ENCODE peak calls at places on chromosomes 12 and 14, in six cellular contexts. U is HS-5; P is OCI-M1; G is NCI-H1092 treated with DMSO at 0.1 percent for 48 hours; A is activated gamma-delta T cell treated with anti-CD3 and anti-CD28 coated beads, Interleukin-2, amount 50 U/mL, for 16 hours; H is heart left ventricle. W is an unnamed sample.

GRCh38 chr14:95043732-95044462 is 113.4 kb downstream of the DICER1 start:
- DNase-seq in U (no peak), P (peak), G (no peak), A (no peak), H (no peak), W (no peak)

GRCh38 chr12:93080994-93081809 is 152.1 kb upstream of the EEA1 start:
- DNase-seq in U (no peak), P (no peak), G (no peak), A (no peak), H (no peak), W (peak)

GRCh38 chr12:120323772-120324171 is 3.8 kb downstream of the PLA2G1B start:
- DNase-seq in U (no peak), P (no peak), G (no peak), A (no peak), H (no peak), W (no peak)

GRCh38 chr14:101176535-101177205 is 273.1 kb upstream of the RTL1 start:
- DNase-seq in U (no peak), P (no peak), G (peak), A (no peak), H (no peak), W (no peak)

GRCh38 chr12:39062266-39062996 is 157.0 kb upstream of the CPNE8 start:
- DNase-seq in U (no peak), P (no peak), G (no peak), A (no peak), H (no peak), W (no peak)

GRCh38 chr12:124518051-124518932 is 49.1 kb downstream of the NCOR2 start:
- DNase-seq in U (peak), P (peak), G (peak), A (no peak), H (peak), W (peak)

GRCh38 chr12:70507442-70507841 is 129.8 kb downstream of the PTPRB start:
- DNase-seq in U (no peak), P (peak), G (no peak), A (no peak), H (no peak), W (no peak)

GRCh38 chr14:20698934-20699333 is 10.4 kb downstream of the ANG start:
- DNase-seq in U (no peak), P (no peak), G (no peak), A (no peak), H (no peak), W (no peak)

GRCh38 chr12:3436496-3437060 is 54.4 kb upstream of the PRMT8 start:
- DNase-seq in U (no peak), P (no peak), G (peak), A (no peak), H (no peak), W (peak)

GRCh38 chr12:124621296-124621660 is 53.9 kb upstream of the NCOR2 start:
- DNase-seq in U (no peak), P (no peak), G (no peak), A (no peak), H (peak), W (no peak)

GRCh38 chr12:86801439-86801838 is 545.2 kb upstream of the MGAT4C start:
- DNase-seq in U (no peak), P (no peak), G (no peak), A (no peak), H (no peak), W (peak)

GRCh38 chr12:101277443-101277842 is 2.5 kb upstream of the UTP20 start:
- DNase-seq in U (no peak), P (no peak), G (no peak), A (no peak), H (no peak), W (peak)

GRCh38 chr14:105211086-105211757 is 30.1 kb upstream of the NUDT14 start:
- DNase-seq in U (no peak), P (no peak), G (no peak), A (no peak), H (no peak), W (no peak)

GRCh38 chr14:61034416-61035100 is 53.5 kb downstream of the SLC38A6 start:
- DNase-seq in U (no peak), P (peak), G (peak), A (no peak), H (no peak), W (peak)

GRCh38 chr14:60760648-60761364 is 26.2 kb downstream of the MNAT1 start:
- DNase-seq in U (no peak), P (no peak), G (peak), A (no peak), H (no peak), W (peak)

GRCh38 chr14:48974994-48975393 is 611.2 kb downstream of the RPS29 start:
- DNase-seq in U (no peak), P (peak), G (no peak), A (no peak), H (no peak), W (peak)

GRCh38 chr14:46048127-46048526 is 603.5 kb downstream of the RPL10L start:
- DNase-seq in U (peak), P (peak), G (peak), A (no peak), H (no peak), W (peak)

GRCh38 chr12:121113057-121113456 is 19.6 kb upstream of the P2RX7 start:
- DNase-seq in U (no peak), P (peak), G (no peak), A (no peak), H (no peak), W (no peak)

GRCh38 chr12:71548906-71549305 is 109.3 kb downstream of the LGR5 start:
- DNase-seq in U (no peak), P (no peak), G (peak), A (no peak), H (no peak), W (peak)

GRCh38 chr12:107488666-107489065 is 196.9 kb upstream of the PWP1 start:
- DNase-seq in U (no peak), P (no peak), G (no peak), A (no peak), H (no peak), W (no peak)

GRCh38 chr14:100735271-100735670 is 8.6 kb downstream of the DLK1 start:
- DNase-seq in U (no peak), P (no peak), G (no peak), A (no peak), H (no peak), W (no peak)

GRCh38 chr14:68466491-68466977 is 326.3 kb downstream of the ZFP36L1 start:
- DNase-seq in U (peak), P (no peak), G (no peak), A (no peak), H (no peak), W (no peak)

GRCh38 chr12:130489293-130489692 is 151.6 kb downstream of the PIWIL1 start:
- DNase-seq in U (no peak), P (no peak), G (no peak), A (no peak), H (no peak), W (no peak)

GRCh38 chr12:121175383-121176119 is 34.4 kb upstream of the P2RX4 start:
- DNase-seq in U (no peak), P (peak), G (no peak), A (no peak), H (no peak), W (no peak)

GRCh38 chr12:42298887-42299286 is 27.0 kb downstream of the ZCRB1 start:
- DNase-seq in U (no peak), P (no peak), G (no peak), A (no peak), H (no peak), W (no peak)

GRCh38 chr14:63174760-63175191 is 29.5 kb upstream of the RHOJ start:
- DNase-seq in U (no peak), P (peak), G (peak), A (no peak), H (no peak), W (peak)